ENCODE peak calls at places on chromosomes 3 and 15, in nine cellular contexts. D, N, Y, M, A, P, J, Z and R are unnamed samples.
A peak's percentile ranks its signal among the peaks of the same experiment; 100 is the strongest.

GRCh38 chr3:45583021-45583851 is 11.3 kb upstream of the LIMD1 start:
- DNase-seq in M (no peak), D (no peak), J (peak; percentile 44), P (no peak), Y (no peak), A (no peak), Z (no peak), N (no peak), R (no peak)

GRCh38 chr3:62028236-62028635 is 345.1 kb downstream of the FEZF2 start:
- DNase-seq in Z (peak; percentile 26), N (no peak), A (no peak), D (no peak), P (no peak), J (no peak), Y (no peak), M (no peak), R (no peak)

GRCh38 chr3:159486580-159486979 is 502.1 kb upstream of the IL12A start:
- DNase-seq in P (peak; percentile 47), A (peak; percentile 40), J (no peak), Y (no peak), M (no peak), N (no peak), Z (no peak), D (no peak), R (no peak)

GRCh38 chr3:30511524-30512278 is 94.7 kb upstream of the TGFBR2 start:
- DNase-seq in A (no peak), J (no peak), M (no peak), P (peak; percentile 98), N (no peak), D (peak; percentile 97), Z (peak; percentile 99), Y (peak; percentile 93), R (no peak)

GRCh38 chr3:67602816-67603215 is 51.6 kb downstream of the SUCLG2 start:
- DNase-seq in D (no peak), J (no peak), Z (no peak), Y (no peak), A (no peak), P (no peak), N (no peak), M (no peak), R (no peak)

GRCh38 chr3:151225040-151225975 is 22.3 kb upstream of the GPR171 start:
- DNase-seq in A (no peak), N (no peak), P (no peak), M (no peak), J (no peak), D (no peak), Y (no peak), Z (no peak), R (no peak)

GRCh38 chr15:70324001-70324974 is 226.6 kb upstream of the TLE3 start:
- DNase-seq in A (peak; percentile 73), J (no peak), M (no peak), Z (peak; percentile 72), Y (peak; percentile 39), P (peak; percentile 94), D (peak; percentile 58), N (no peak), R (no peak)

GRCh38 chr15:94080416-94080815 is 150.9 kb upstream of the MCTP2 start:
- DNase-seq in N (no peak), J (no peak), M (no peak), P (peak; percentile 84), Z (peak; percentile 89), D (no peak), A (peak; percentile 45), Y (no peak), R (no peak)

GRCh38 chr15:42511010-42511396 is 15.6 kb downstream of the SNAP23 start:
- DNase-seq in Z (peak; percentile 21), Y (no peak), N (no peak), D (peak; percentile 60), P (no peak), M (no peak), A (no peak), J (no peak), R (no peak)

GRCh38 chr15:71610991-71611720 is 199.2 kb upstream of the NR2E3 start:
- DNase-seq in D (no peak), P (no peak), Y (no peak), Z (no peak), M (no peak), J (no peak), A (no peak), N (no peak), R (no peak)

GRCh38 chr3:183825380-183826161 is at the start of gene MAP6D1:
- DNase-seq in N (peak; percentile 45), D (no peak), A (peak; percentile 86), Y (no peak), P (peak; percentile 54), J (peak; percentile 54), Z (peak; percentile 23), M (peak; percentile 57), R (no peak)